ENCODE peak calls at places on chromosomes 13 and 19, in ten cellular contexts. R is lower leg skin, F is breast epithelium, D is ovary, U is psoas muscle, L is fibroblast of pulmonary artery, V is AG10803, K is fibroblast of the aortic adventitia, C is cardiac fibroblast, T is transverse colon. X is an unnamed sample.

GRCh38 chr19:53192771-53193533 is at the start of gene ZNF665:
- DNase-seq in R (peak), F (peak), D (peak), U (peak), L (peak), V (peak), K (peak), C (peak), T (peak), X (peak)

GRCh38 chr13:47289578-47289977 is 392.7 kb upstream of the HTR2A start:
- DNase-seq in R (no peak), F (no peak), D (no peak), U (no peak), L (no peak), V (no peak), K (peak), C (no peak), T (no peak), X (no peak)

GRCh38 chr13:78241278-78241919 is 322.8 kb upstream of the EDNRB start:
- DNase-seq in R (no peak), F (no peak), D (no peak), U (no peak), L (peak), V (peak), K (peak), C (peak), T (peak), X (no peak)

GRCh38 chr13:94345374-94346195 is 133.9 kb downstream of the DCT start:
- DNase-seq in R (no peak), F (no peak), D (no peak), U (no peak), L (peak), V (peak), K (peak), C (peak), T (no peak), X (no peak)

GRCh38 chr13:66965146-66965545 is 265.0 kb downstream of the PCDH9 start:
- DNase-seq in R (no peak), F (no peak), D (no peak), U (no peak), L (peak), V (no peak), K (no peak), C (no peak), T (no peak), X (no peak)

GRCh38 chr13:21557995-21558394 is 46.0 kb downstream of the MICU2 start:
- DNase-seq in R (no peak), F (no peak), D (no peak), U (no peak), L (peak), V (peak), K (no peak), C (peak), T (no peak), X (no peak)

GRCh38 chr13:73835138-73835721 is 299.0 kb downstream of the KLF12 start:
- DNase-seq in R (no peak), F (no peak), D (no peak), U (no peak), L (peak), V (peak), K (peak), C (peak), T (no peak), X (no peak)

GRCh38 chr13:20544186-20544914 is 18.7 kb upstream of the CRYL1 start:
- DNase-seq in R (no peak), F (no peak), D (no peak), U (no peak), L (no peak), V (no peak), K (no peak), C (no peak), T (no peak), X (no peak)

GRCh38 chr19:8208119-8208709 is 956 bp upstream of the CERS4 start:
- DNase-seq in R (no peak), F (peak), D (peak), U (no peak), L (no peak), V (no peak), K (no peak), C (no peak), T (no peak), X (no peak)

GRCh38 chr19:58492265-58492664 is 16.1 kb downstream of the ZNF446 start:
- DNase-seq in R (no peak), F (no peak), D (no peak), U (no peak), L (no peak), V (no peak), K (no peak), C (no peak), T (no peak), X (no peak)

GRCh38 chr13:51882570-51883225 is 20.9 kb downstream of the CCDC70 start:
- DNase-seq in R (no peak), F (no peak), D (no peak), U (no peak), L (no peak), V (no peak), K (no peak), C (no peak), T (no peak), X (no peak)

GRCh38 chr13:99357149-99357596 is 50.0 kb upstream of the GPR183 start:
- DNase-seq in R (no peak), F (no peak), D (no peak), U (peak), L (peak), V (peak), K (peak), C (peak), T (no peak), X (no peak)

GRCh38 chr13:63184693-63185092 is 1769.0 kb upstream of the PCDH20 start:
- DNase-seq in R (no peak), F (no peak), D (no peak), U (no peak), L (peak), V (peak), K (peak), C (peak), T (no peak), X (no peak)

GRCh38 chr19:45816236-45817009 is 1.3 kb upstream of the RSPH6A start:
- DNase-seq in R (no peak), F (no peak), D (no peak), U (no peak), L (no peak), V (no peak), K (no peak), C (no peak), T (no peak), X (no peak)

GRCh38 chr19:45468159-45468651 is 409 bp downstream of the FOSB start:
- DNase-seq in R (peak), F (no peak), D (peak), U (peak), L (no peak), V (peak), K (no peak), C (no peak), T (peak), X (no peak)

GRCh38 chr13:96238861-96239260 is 149.0 kb downstream of the HS6ST3 start:
- DNase-seq in R (no peak), F (no peak), D (no peak), U (no peak), L (no peak), V (no peak), K (peak), C (no peak), T (no peak), X (no peak)

GRCh38 chr13:72458701-72459100 is 268.7 kb downstream of the MZT1 start:
- DNase-seq in R (no peak), F (no peak), D (no peak), U (no peak), L (peak), V (peak), K (no peak), C (peak), T (no peak), X (no peak)

GRCh38 chr19:6092329-6093286 is 17.7 kb downstream of the RFX2 start:
- DNase-seq in R (peak), F (peak), D (peak), U (peak), L (peak), V (peak), K (peak), C (peak), T (peak), X (no peak)

GRCh38 chr13:39685652-39686051 is 30.2 kb downstream of the COG6 start:
- DNase-seq in R (no peak), F (no peak), D (no peak), U (no peak), L (no peak), V (no peak), K (no peak), C (no peak), T (no peak), X (no peak)

GRCh38 chr19:13284929-13285928 is 135.0 kb downstream of the IER2 start:
- DNase-seq in R (no peak), F (no peak), D (no peak), U (no peak), L (no peak), V (no peak), K (no peak), C (no peak), T (no peak), X (no peak)

GRCh38 chr13:106151056-106151699 is 384.3 kb downstream of the EFNB2 start:
- DNase-seq in R (no peak), F (peak), D (no peak), U (no peak), L (peak), V (peak), K (peak), C (peak), T (peak), X (no peak)

GRCh38 chr19:41302624-41303351 is 7.2 kb upstream of the CCDC97 start:
- DNase-seq in R (no peak), F (no peak), D (no peak), U (no peak), L (no peak), V (no peak), K (no peak), C (no peak), T (peak), X (peak)

GRCh38 chr19:56594783-56595547 is at the start of gene ZNF71:
- DNase-seq in R (peak), F (peak), D (peak), U (peak), L (peak), V (peak), K (peak), C (peak), T (peak), X (peak)

GRCh38 chr13:111939285-111940278 is 127.4 kb upstream of the SOX1 start:
- DNase-seq in R (peak), F (no peak), D (no peak), U (no peak), L (no peak), V (no peak), K (no peak), C (no peak), T (no peak), X (no peak)

GRCh38 chr19:50432221-50432626 is 468 bp upstream of the MYBPC2 start:
- DNase-seq in R (no peak), F (no peak), D (no peak), U (no peak), L (peak), V (no peak), K (no peak), C (peak), T (no peak), X (no peak)

GRCh38 chr19:27858981-27859581 is 1353.9 kb downstream of the UQCRFS1 start:
- DNase-seq in R (no peak), F (peak), D (no peak), U (no peak), L (no peak), V (no peak), K (no peak), C (no peak), T (no peak), X (no peak)

GRCh38 chr19:35153701-35154534 is 617 bp upstream of the FXYD5 start:
- DNase-seq in R (no peak), F (no peak), D (no peak), U (peak), L (peak), V (peak), K (no peak), C (peak), T (peak), X (no peak)

GRCh38 chr13:43564941-43565340 is 221.8 kb downstream of the ENOX1 start:
- DNase-seq in R (no peak), F (no peak), D (no peak), U (no peak), L (no peak), V (no peak), K (no peak), C (no peak), T (no peak), X (no peak)

GRCh38 chr19:13621413-13621812 is 115.1 kb upstream of the CACNA1A start:
- DNase-seq in R (no peak), F (no peak), D (no peak), U (no peak), L (peak), V (peak), K (peak), C (peak), T (no peak), X (no peak)

GRCh38 chr13:98233127-98233526 is 56.1 kb upstream of the RNF113B start:
- DNase-seq in R (no peak), F (no peak), D (no peak), U (no peak), L (no peak), V (no peak), K (no peak), C (no peak), T (no peak), X (no peak)

GRCh38 chr13:110334256-110334655 is 27.2 kb downstream of the COL4A2 start:
- DNase-seq in R (no peak), F (no peak), D (no peak), U (no peak), L (no peak), V (peak), K (no peak), C (no peak), T (no peak), X (no peak)

GRCh38 chr19:53989600-53990533 is 1.6 kb upstream of the CACNG6 start:
- DNase-seq in R (no peak), F (no peak), D (no peak), U (peak), L (peak), V (no peak), K (peak), C (peak), T (no peak), X (no peak)

GRCh38 chr13:50149143-50149703 is 134.0 kb downstream of the KCNRG start:
- DNase-seq in R (no peak), F (no peak), D (no peak), U (no peak), L (no peak), V (no peak), K (no peak), C (no peak), T (no peak), X (no peak)

GRCh38 chr13:54950546-54950945 is 1921.9 kb downstream of the OLFM4 start:
- DNase-seq in R (no peak), F (no peak), D (no peak), U (no peak), L (no peak), V (no peak), K (no peak), C (no peak), T (no peak), X (no peak)
- TF ChIP-seq CTCF in R (no peak), F (no peak), D (no peak), U (no peak), L (no peak), V (no peak), K (no peak), C (no peak), T (no peak), X (no peak)

DNA sequence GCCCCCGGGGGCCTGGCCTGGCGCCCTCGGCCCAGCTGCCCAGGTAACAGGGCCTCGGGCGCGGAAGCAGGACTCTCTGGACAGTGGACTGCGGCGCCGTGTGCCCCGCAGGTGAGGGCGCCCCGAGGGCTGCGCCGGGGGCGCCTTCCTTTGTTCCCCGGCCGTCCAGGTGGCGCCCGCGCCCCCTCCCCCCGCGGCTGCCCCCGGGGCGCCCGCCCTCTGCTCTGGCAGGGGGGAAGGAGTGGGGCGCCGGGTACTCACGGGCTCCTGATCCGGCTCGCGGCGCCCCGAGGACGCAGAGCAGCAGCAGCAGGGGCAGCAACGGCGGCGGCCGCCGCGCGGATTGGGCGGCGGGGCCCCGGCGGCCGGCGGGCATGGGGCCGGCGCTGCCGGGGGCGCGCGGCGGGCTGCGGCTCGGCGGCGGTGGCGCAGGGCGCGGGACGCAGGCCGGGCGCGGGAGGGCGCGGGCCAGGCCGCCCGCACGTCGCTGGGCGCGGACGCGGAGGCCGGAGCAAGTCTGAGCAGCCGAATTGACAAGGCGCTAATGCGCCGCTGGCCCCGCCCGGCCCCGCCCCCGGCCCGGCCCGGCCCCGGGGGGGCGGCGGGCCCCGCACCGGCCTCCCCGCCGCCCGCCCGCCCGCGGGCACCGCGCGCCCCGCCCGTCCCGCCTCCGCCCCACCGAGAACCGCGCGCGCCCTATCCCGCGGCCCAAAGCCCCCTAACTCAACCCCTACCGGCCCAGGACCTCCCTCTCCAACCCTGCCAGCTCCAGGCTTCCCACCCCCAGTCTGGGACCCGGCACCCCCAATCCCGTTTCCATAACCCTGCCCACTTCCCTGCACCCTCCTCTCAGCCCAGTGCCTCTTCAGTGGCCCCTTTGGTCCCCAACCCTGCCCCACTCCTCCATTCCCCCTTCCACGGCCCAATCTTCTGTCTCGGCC is at the start of gene CRLF1:
- DNase-seq in R (no peak), F (no peak), D (no peak), U (peak), L (no peak), V (no peak), K (no peak), C (no peak), T (no peak), X (no peak)
- H3K4me3 ChIP-seq in R (peak), F (peak), D (no peak), U (peak), L (no peak), V (no peak), K (peak), C (peak), T (no peak), X (no peak)

DNA sequence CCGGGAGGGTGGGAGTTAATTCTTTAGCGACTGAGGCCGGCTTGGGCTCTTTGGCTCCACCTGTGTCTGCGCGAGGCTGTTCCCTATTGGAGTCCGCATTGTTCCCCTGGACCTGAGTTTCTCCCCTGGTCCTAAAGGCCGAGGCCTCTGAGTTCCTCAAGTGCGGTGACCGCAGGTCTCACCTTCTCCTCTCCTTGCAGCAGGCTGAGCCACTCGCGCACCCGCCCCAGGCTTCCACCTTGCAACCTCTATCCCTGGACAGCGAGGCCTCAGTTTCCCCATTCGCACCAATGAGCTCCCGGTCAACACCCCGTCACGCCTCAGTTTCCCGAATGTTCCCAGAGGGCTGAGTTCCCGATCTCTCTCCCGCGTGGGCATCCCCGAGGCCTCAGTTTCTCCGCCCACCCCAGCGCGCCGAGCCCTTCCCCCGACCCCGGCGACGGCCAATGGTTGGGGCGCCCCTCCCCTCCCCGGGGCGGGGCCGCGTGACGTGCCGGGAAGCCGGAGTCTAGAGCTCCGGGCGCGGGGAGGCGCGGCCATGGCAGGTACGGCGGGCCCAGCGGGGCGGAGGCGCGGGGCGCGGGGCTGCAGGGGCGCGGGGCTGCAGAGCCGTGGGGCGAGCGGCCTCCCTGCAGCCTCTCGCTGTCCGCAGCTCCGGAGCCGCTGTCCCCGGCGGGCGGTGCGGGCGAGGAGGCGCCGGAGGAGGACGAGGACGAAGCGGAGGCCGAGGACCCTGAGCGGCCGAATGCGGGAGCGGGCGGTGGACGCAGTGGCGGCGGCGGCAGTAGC is at the start of gene MPND:
- DNase-seq in R (peak), F (peak), D (peak), U (peak), L (peak), V (peak), K (peak), C (peak), T (peak), X (no peak)
- TF ChIP-seq CTCF in R (no peak), F (no peak), D (no peak), U (peak), L (peak), V (peak), K (peak), C (peak), T (no peak), X (peak)

DNA sequence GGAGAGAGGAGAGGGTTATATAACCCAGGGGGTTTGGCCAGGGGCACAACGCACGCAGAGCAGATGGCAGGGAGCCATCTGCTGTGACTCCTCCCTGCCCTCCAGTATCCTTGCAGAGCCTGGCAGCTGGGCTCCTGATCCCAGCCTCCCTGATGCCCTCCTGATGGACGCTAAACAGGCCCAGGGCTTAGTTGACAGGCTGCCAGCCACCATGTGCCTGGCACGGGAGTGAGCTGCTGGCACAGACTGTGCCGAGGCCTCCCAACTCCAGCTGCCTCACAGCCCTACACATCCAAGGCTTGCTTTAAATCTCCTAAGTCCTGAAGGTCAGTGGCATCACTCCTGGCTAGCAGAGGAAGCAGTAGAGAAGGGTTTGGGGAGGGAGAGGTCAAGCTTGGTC is 16.7 kb downstream of the SYDE1 start:
- DNase-seq in R (no peak), F (no peak), D (no peak), U (peak), L (peak), V (peak), K (no peak), C (peak), T (peak), X (no peak)
- H3K4me3 ChIP-seq in R (no peak), F (peak), D (no peak), U (no peak), L (no peak), V (peak), K (peak), C (peak), T (peak), X (peak)